ENCODE peak calls at places on chromosomes 11 and 22, in nine cellular contexts. H is posterior vena cava, G is dermis microvascular lymphatic vessel endothelial cell, A is GM20000, W is ureter, M is H1, O is amniotic epithelial cell, X is heart right ventricle, K is ovary. Y is an unnamed sample.

GRCh38 chr11:19959210-19959609 is 201.1 kb downstream of the DBX1 start:
- DNase-seq in X (no peak), H (no peak), O (no peak), W (no peak), K (no peak), G (no peak), M (no peak), A (no peak), Y (no peak)

GRCh38 chr11:67371549-67372231 is 1.7 kb downstream of the CLCF1 start:
- DNase-seq in W (no peak), H (no peak), K (no peak), G (no peak), O (peak; percentile 43), A (peak; percentile 76), X (no peak), M (no peak), Y (no peak)

GRCh38 chr11:85737738-85738137 is 51.7 kb upstream of the CCDC89 start:
- DNase-seq in X (no peak), H (no peak), M (no peak), A (no peak), O (no peak), G (no peak), K (no peak), W (peak; percentile 59), Y (no peak)

GRCh38 chr11:94740083-94740974 is 27.8 kb upstream of the AMOTL1 start:
- DNase-seq in H (peak; percentile 86), X (peak; percentile 63), O (no peak), W (peak; percentile 65), M (no peak), A (peak; percentile 54), K (peak; percentile 75), G (no peak), Y (peak; percentile 87)

GRCh38 chr11:62461740-62462522 is 43.1 kb downstream of the SCGB1A1 start:
- DNase-seq in G (peak; percentile 38), X (no peak), A (no peak), W (no peak), K (no peak), H (no peak), O (peak; percentile 50), M (no peak), Y (no peak)

GRCh38 chr22:35467788-35468187 is 67.8 kb downstream of the MCM5 start:
- DNase-seq in M (no peak), W (peak; percentile 76), X (peak; percentile 82), G (no peak), H (peak; percentile 91), O (peak; percentile 69), K (peak; percentile 83), A (no peak), Y (peak; percentile 94)

GRCh38 chr11:120746836-120747609 is 235.5 kb downstream of the GRIK4 start:
- DNase-seq in O (no peak), X (no peak), G (no peak), W (no peak), H (no peak), M (no peak), A (no peak), K (no peak), Y (no peak)

GRCh38 chr11:22466351-22466750 is 128.2 kb downstream of the SLC17A6 start:
- DNase-seq in K (no peak), M (no peak), A (no peak), X (no peak), O (no peak), G (no peak), W (no peak), H (no peak), Y (no peak)

Y was measured in kidney.